ENCODE peak calls at places on chromosomes 6 and 20, in ten cellular contexts. One of them, this sample, is unnamed.

GRCh38 chr6:84728602-84729001 is 35.8 kb downstream of the TBX18 start:
- DNase-seq in cardiac muscle cell: no peak
- DNase-seq in endothelial cell of umbilical vein: peak; percentile 39
- DNase-seq in brain microvascular endothelial cell: peak; percentile 14
- DNase-seq in epithelial cell of esophagus: peak; percentile 62
- DNase-seq in left lung: no peak
- DNase-seq in BJ: no peak
- DNase-seq in breast epithelium: no peak
- DNase-seq in uterus: no peak
- DNase-seq in GM20000: no peak
- DNase-seq in this sample: no peak

GRCh38 chr6:131770776-131771175 is 37.0 kb upstream of the ENPP1 start:
- DNase-seq in GM20000: no peak
- DNase-seq in uterus: no peak
- DNase-seq in endothelial cell of umbilical vein: no peak
- DNase-seq in epithelial cell of esophagus: no peak
- DNase-seq in left lung: no peak
- DNase-seq in BJ: no peak
- DNase-seq in breast epithelium: no peak
- DNase-seq in brain microvascular endothelial cell: no peak
- DNase-seq in cardiac muscle cell: no peak
- DNase-seq in this sample: no peak

GRCh38 chr6:97110626-97111025 is 172.4 kb downstream of the MMS22L start:
- DNase-seq in cardiac muscle cell: no peak
- DNase-seq in endothelial cell of umbilical vein: no peak
- DNase-seq in brain microvascular endothelial cell: no peak
- DNase-seq in breast epithelium: no peak
- DNase-seq in GM20000: no peak
- DNase-seq in uterus: no peak
- DNase-seq in left lung: no peak
- DNase-seq in epithelial cell of esophagus: no peak
- DNase-seq in BJ: no peak
- DNase-seq in this sample: no peak

GRCh38 chr6:22027226-22027725 is 269.6 kb downstream of the PRL start:
- DNase-seq in brain microvascular endothelial cell: no peak
- DNase-seq in BJ: no peak
- DNase-seq in cardiac muscle cell: no peak
- DNase-seq in endothelial cell of umbilical vein: no peak
- DNase-seq in epithelial cell of esophagus: no peak
- DNase-seq in GM20000: no peak
- DNase-seq in breast epithelium: no peak
- DNase-seq in uterus: no peak
- DNase-seq in left lung: no peak
- DNase-seq in this sample: no peak

GRCh38 chr6:81105998-81106397 is 646.5 kb downstream of the TENT5A start:
- DNase-seq in uterus: no peak
- DNase-seq in epithelial cell of esophagus: no peak
- DNase-seq in endothelial cell of umbilical vein: no peak
- DNase-seq in cardiac muscle cell: no peak
- DNase-seq in BJ: no peak
- DNase-seq in left lung: no peak
- DNase-seq in breast epithelium: no peak
- DNase-seq in brain microvascular endothelial cell: no peak
- DNase-seq in GM20000: no peak
- DNase-seq in this sample: no peak

GRCh38 chr6:153167026-153167891 is 36.2 kb upstream of the RGS17 start:
- DNase-seq in endothelial cell of umbilical vein: peak; percentile 79
- DNase-seq in BJ: peak; percentile 66
- DNase-seq in uterus: no peak
- DNase-seq in epithelial cell of esophagus: peak; percentile 82
- DNase-seq in breast epithelium: no peak
- DNase-seq in cardiac muscle cell: no peak
- DNase-seq in GM20000: no peak
- DNase-seq in left lung: no peak
- DNase-seq in brain microvascular endothelial cell: peak; percentile 84
- DNase-seq in this sample: no peak

GRCh38 chr6:75204959-75205775 is 686 bp downstream of the COL12A1 start:
- DNase-seq in epithelial cell of esophagus: peak; percentile 64
- DNase-seq in GM20000: peak; percentile 27
- DNase-seq in brain microvascular endothelial cell: peak; percentile 84
- DNase-seq in left lung: peak; percentile 81
- DNase-seq in breast epithelium: peak; percentile 59
- DNase-seq in BJ: no peak
- DNase-seq in endothelial cell of umbilical vein: peak; percentile 46
- DNase-seq in uterus: peak; percentile 73
- DNase-seq in cardiac muscle cell: peak; percentile 38
- DNase-seq in this sample: no peak

GRCh38 chr6:166647896-166648295 is 20.8 kb upstream of the RPS6KA2 start:
- DNase-seq in endothelial cell of umbilical vein: no peak
- DNase-seq in left lung: no peak
- DNase-seq in breast epithelium: no peak
- DNase-seq in cardiac muscle cell: no peak
- DNase-seq in BJ: no peak
- DNase-seq in epithelial cell of esophagus: no peak
- DNase-seq in GM20000: no peak
- DNase-seq in brain microvascular endothelial cell: no peak
- DNase-seq in uterus: no peak
- DNase-seq in this sample: no peak

GRCh38 chr20:33796263-33796906 is 14.8 kb upstream of the CHMP4B start:
- DNase-seq in left lung: no peak
- DNase-seq in cardiac muscle cell: no peak
- DNase-seq in brain microvascular endothelial cell: no peak
- DNase-seq in breast epithelium: peak; percentile 75
- DNase-seq in endothelial cell of umbilical vein: no peak
- DNase-seq in epithelial cell of esophagus: peak; percentile 75
- DNase-seq in BJ: no peak
- DNase-seq in GM20000: no peak
- DNase-seq in uterus: no peak
- DNase-seq in this sample: no peak

GRCh38 chr6:96391776-96392175 is 129.8 kb upstream of the UFL1 start:
- DNase-seq in brain microvascular endothelial cell: no peak
- DNase-seq in BJ: no peak
- DNase-seq in uterus: no peak
- DNase-seq in endothelial cell of umbilical vein: no peak
- DNase-seq in epithelial cell of esophagus: peak; percentile 6
- DNase-seq in left lung: peak; percentile 39
- DNase-seq in GM20000: no peak
- DNase-seq in breast epithelium: no peak
- DNase-seq in cardiac muscle cell: peak; percentile 59
- DNase-seq in this sample: no peak

GRCh38 chr6:19415605-19416326 is 421.4 kb upstream of the ID4 start:
- DNase-seq in cardiac muscle cell: no peak
- DNase-seq in brain microvascular endothelial cell: peak; percentile 57
- DNase-seq in BJ: no peak
- DNase-seq in breast epithelium: no peak
- DNase-seq in uterus: no peak
- DNase-seq in epithelial cell of esophagus: peak; percentile 84
- DNase-seq in left lung: no peak
- DNase-seq in endothelial cell of umbilical vein: no peak
- DNase-seq in GM20000: no peak
- DNase-seq in this sample: no peak

GRCh38 chr6:161804804-161805203 is 530.9 kb upstream of the AGPAT4 start:
- DNase-seq in cardiac muscle cell: no peak
- DNase-seq in breast epithelium: no peak
- DNase-seq in left lung: no peak
- DNase-seq in endothelial cell of umbilical vein: no peak
- DNase-seq in epithelial cell of esophagus: no peak
- DNase-seq in GM20000: no peak
- DNase-seq in brain microvascular endothelial cell: no peak
- DNase-seq in uterus: no peak
- DNase-seq in BJ: no peak
- DNase-seq in this sample: no peak

GRCh38 chr6:45626087-45626891 is 248.6 kb upstream of the SUPT3H start:
- DNase-seq in cardiac muscle cell: no peak
- DNase-seq in GM20000: no peak
- DNase-seq in endothelial cell of umbilical vein: no peak
- DNase-seq in BJ: no peak
- DNase-seq in brain microvascular endothelial cell: peak; percentile 62
- DNase-seq in left lung: no peak
- DNase-seq in breast epithelium: no peak
- DNase-seq in uterus: no peak
- DNase-seq in epithelial cell of esophagus: peak; percentile 95
- DNase-seq in this sample: no peak

GRCh38 chr6:45630801-45631200 is 253.1 kb upstream of the SUPT3H start:
- DNase-seq in breast epithelium: no peak
- DNase-seq in uterus: no peak
- DNase-seq in BJ: peak; percentile 47
- DNase-seq in cardiac muscle cell: no peak
- DNase-seq in GM20000: no peak
- DNase-seq in endothelial cell of umbilical vein: no peak
- DNase-seq in left lung: no peak
- DNase-seq in epithelial cell of esophagus: no peak
- DNase-seq in brain microvascular endothelial cell: no peak
- DNase-seq in this sample: no peak

GRCh38 chr6:45630314-45630713 is 252.6 kb upstream of the SUPT3H start:
- DNase-seq in BJ: no peak
- DNase-seq in cardiac muscle cell: no peak
- DNase-seq in brain microvascular endothelial cell: no peak
- DNase-seq in GM20000: no peak
- DNase-seq in breast epithelium: no peak
- DNase-seq in endothelial cell of umbilical vein: no peak
- DNase-seq in epithelial cell of esophagus: no peak
- DNase-seq in left lung: no peak
- DNase-seq in uterus: no peak
- DNase-seq in this sample: no peak

GRCh38 chr6:45633272-45633908 is 255.7 kb upstream of the SUPT3H start:
- DNase-seq in cardiac muscle cell: no peak
- DNase-seq in epithelial cell of esophagus: no peak
- DNase-seq in left lung: no peak
- DNase-seq in endothelial cell of umbilical vein: no peak
- DNase-seq in brain microvascular endothelial cell: no peak
- DNase-seq in BJ: no peak
- DNase-seq in uterus: no peak
- DNase-seq in GM20000: no peak
- DNase-seq in breast epithelium: no peak
- DNase-seq in this sample: no peak

GRCh38 chr6:45631396-45631795 is 253.7 kb upstream of the SUPT3H start:
- DNase-seq in BJ: no peak
- DNase-seq in GM20000: no peak
- DNase-seq in breast epithelium: no peak
- DNase-seq in uterus: no peak
- DNase-seq in epithelial cell of esophagus: peak; percentile 95
- DNase-seq in cardiac muscle cell: no peak
- DNase-seq in brain microvascular endothelial cell: no peak
- DNase-seq in left lung: no peak
- DNase-seq in endothelial cell of umbilical vein: no peak
- DNase-seq in this sample: no peak
- TF ChIP-seq CTCF in BJ: no peak
- TF ChIP-seq CTCF in GM20000: no peak
- TF ChIP-seq CTCF in breast epithelium: no peak
- TF ChIP-seq CTCF in uterus: no peak
- TF ChIP-seq CTCF in epithelial cell of esophagus: no peak
- TF ChIP-seq CTCF in cardiac muscle cell: no peak
- TF ChIP-seq CTCF in brain microvascular endothelial cell: no peak
- TF ChIP-seq CTCF in left lung: no peak
- TF ChIP-seq CTCF in endothelial cell of umbilical vein: no peak
- TF ChIP-seq CTCF in this sample: no peak

DNA sequence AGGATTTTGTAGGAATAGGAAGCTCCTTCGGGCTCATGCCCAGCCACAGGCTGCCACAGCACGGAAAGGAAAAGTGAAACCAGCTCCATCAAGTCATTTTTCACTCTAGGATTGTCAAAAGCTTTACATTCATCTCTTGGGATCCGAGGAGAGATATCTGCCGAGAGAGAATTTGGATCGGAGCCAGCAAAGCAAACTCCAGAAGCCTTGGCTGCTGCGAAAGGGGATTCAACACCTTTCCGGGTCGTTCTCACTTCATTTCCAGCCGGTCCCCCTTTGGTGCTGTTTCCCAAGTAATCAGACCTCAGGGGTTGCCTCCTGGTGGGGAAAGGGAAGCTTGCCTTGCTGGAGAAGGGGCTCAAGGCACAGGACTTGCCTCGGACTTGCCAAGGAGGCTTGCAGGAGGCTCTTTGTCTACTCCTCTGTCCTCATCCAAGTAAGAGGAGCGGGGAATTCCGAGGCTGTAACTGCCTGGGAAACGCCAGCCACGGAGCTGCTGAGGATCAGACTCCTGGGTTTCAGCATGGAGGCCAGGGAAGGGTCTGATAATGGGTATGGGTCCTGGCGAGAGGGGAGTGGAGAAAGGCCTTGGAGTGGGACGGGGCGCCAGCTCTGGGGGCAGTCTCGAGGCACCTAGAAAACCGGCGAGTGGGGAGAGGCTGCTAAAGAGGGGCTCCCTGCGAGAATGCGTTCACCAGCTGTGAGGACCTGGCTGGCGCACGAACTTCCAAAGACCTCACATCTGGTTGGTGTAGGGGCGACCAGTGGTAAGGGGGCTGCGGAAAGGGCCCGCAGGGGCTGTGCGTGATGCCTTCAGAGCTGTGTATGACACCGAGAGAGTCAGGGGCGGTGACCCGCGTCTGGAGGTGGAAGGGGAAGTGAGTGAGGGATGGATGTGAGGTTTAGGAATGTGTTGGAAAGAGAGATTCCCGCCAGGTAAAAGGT is 702 bp downstream of the ETV7 start:
- DNase-seq in uterus: peak; percentile 41
- DNase-seq in brain microvascular endothelial cell: peak; percentile 56
- DNase-seq in epithelial cell of esophagus: peak; percentile 53
- DNase-seq in cardiac muscle cell: no peak
- DNase-seq in breast epithelium: no peak
- DNase-seq in GM20000: peak; percentile 51
- DNase-seq in BJ: no peak
- DNase-seq in left lung: peak; percentile 84
- DNase-seq in endothelial cell of umbilical vein: peak; percentile 74
- DNase-seq in this sample: no peak
- TF ChIP-seq CTCF in uterus: no peak
- TF ChIP-seq CTCF in brain microvascular endothelial cell: peak; percentile 44
- TF ChIP-seq CTCF in epithelial cell of esophagus: no peak
- TF ChIP-seq CTCF in cardiac muscle cell: peak; percentile 35
- TF ChIP-seq CTCF in breast epithelium: no peak
- TF ChIP-seq CTCF in GM20000: no peak
- TF ChIP-seq CTCF in BJ: peak; percentile 26
- TF ChIP-seq CTCF in left lung: no peak
- TF ChIP-seq CTCF in endothelial cell of umbilical vein: peak; percentile 22
- TF ChIP-seq CTCF in this sample: no peak

GRCh38 chr6:33788694-33789549 is at the start of gene LEMD2:
- DNase-seq in brain microvascular endothelial cell: peak; percentile 83
- DNase-seq in GM20000: peak; percentile 98
- DNase-seq in endothelial cell of umbilical vein: peak; percentile 94
- DNase-seq in uterus: peak; percentile 96
- DNase-seq in left lung: peak; percentile 98
- DNase-seq in breast epithelium: peak; percentile 91
- DNase-seq in epithelial cell of esophagus: peak; percentile 93
- DNase-seq in BJ: peak; percentile 63
- DNase-seq in cardiac muscle cell: peak; percentile 93
- DNase-seq in this sample: peak; percentile 89
- TF ChIP-seq CTCF in brain microvascular endothelial cell: no peak
- TF ChIP-seq CTCF in GM20000: no peak
- TF ChIP-seq CTCF in endothelial cell of umbilical vein: no peak
- TF ChIP-seq CTCF in uterus: no peak
- TF ChIP-seq CTCF in left lung: no peak
- TF ChIP-seq CTCF in breast epithelium: no peak
- TF ChIP-seq CTCF in epithelial cell of esophagus: no peak
- TF ChIP-seq CTCF in BJ: no peak
- TF ChIP-seq CTCF in cardiac muscle cell: no peak
- TF ChIP-seq CTCF in this sample: peak; percentile 13

DNA sequence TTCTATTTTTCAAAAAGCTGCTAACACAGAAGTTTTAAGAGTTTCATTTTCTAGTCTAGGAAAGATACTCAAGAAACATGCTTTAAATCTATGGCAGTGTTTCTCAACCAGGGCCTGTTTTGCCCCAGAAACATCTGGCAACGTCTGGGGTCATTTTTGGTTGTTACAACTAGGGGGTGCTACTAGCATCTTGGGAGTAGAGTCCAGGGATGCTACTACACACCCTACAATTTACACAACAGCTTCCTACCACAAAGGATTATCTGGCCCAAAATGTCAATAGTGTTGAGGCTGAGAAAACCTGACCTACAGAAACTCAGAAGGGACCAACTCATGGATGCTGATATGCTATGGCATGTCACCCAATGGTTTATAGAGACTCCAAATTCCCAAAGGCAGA is 24.4 kb downstream of the SERAC1 start:
- DNase-seq in brain microvascular endothelial cell: no peak
- DNase-seq in left lung: no peak
- DNase-seq in epithelial cell of esophagus: peak; percentile 48
- DNase-seq in breast epithelium: no peak
- DNase-seq in uterus: no peak
- DNase-seq in GM20000: peak; percentile 13
- DNase-seq in cardiac muscle cell: no peak
- DNase-seq in endothelial cell of umbilical vein: no peak
- DNase-seq in BJ: no peak
- DNase-seq in this sample: no peak
- TF ChIP-seq CTCF in brain microvascular endothelial cell: peak; percentile 58
- TF ChIP-seq CTCF in left lung: no peak
- TF ChIP-seq CTCF in epithelial cell of esophagus: peak; percentile 30
- TF ChIP-seq CTCF in breast epithelium: no peak
- TF ChIP-seq CTCF in uterus: no peak
- TF ChIP-seq CTCF in GM20000: peak; percentile 16
- TF ChIP-seq CTCF in cardiac muscle cell: peak; percentile 32
- TF ChIP-seq CTCF in endothelial cell of umbilical vein: peak; percentile 21
- TF ChIP-seq CTCF in BJ: peak; percentile 19
- TF ChIP-seq CTCF in this sample: no peak